ENCODE peak calls at places on chromosome 18, in five cellular contexts. L is fibroblast of lung, A is HCT116, Q is ovary, D is Peyer's patch. X is an unnamed sample. For H3K9me3, the result is how much of the 10 kb centered on the place peaks cover.

GRCh38 chr18:46161721-46162421 is 57.7 kb downstream of the HAUS1 start:
- DNase-seq in L (no peak), Q (no peak), D (no peak), A (no peak), X (no peak)

GRCh38 chr18:23553887-23554286 is 32.4 kb downstream of the NPC1 start:
- DNase-seq in D (no peak), L (no peak), Q (no peak), A (no peak), X (no peak)

GRCh38 chr18:27921904-27922541 is 254.9 kb downstream of the CDH2 start:
- DNase-seq in A (peak), Q (no peak), L (peak), D (no peak), X (peak)

GRCh38 chr18:77263471-77263774 is 13.8 kb downstream of the GALR1 start:
- DNase-seq in L (no peak), Q (no peak), A (no peak), D (no peak), X (no peak)

GRCh38 chr18:76131738-76132137 is 363.3 kb downstream of the ZNF516 start:
- DNase-seq in A (no peak), Q (no peak), D (no peak), L (peak), X (no peak)

GRCh38 chr18:43129946-43130523 is 14.6 kb upstream of the RIT2 start:
- DNase-seq in L (peak), A (no peak), Q (no peak), D (no peak), X (no peak)

GRCh38 chr18:76351961-76352581 is 143.0 kb downstream of the ZNF516 start:
- DNase-seq in L (peak), D (peak), Q (peak), A (no peak), X (no peak)

GRCh38 chr18:3664563-3665178 is 214.7 kb downstream of the TGIF1 start:
- DNase-seq in A (no peak), L (peak), D (no peak), Q (no peak), X (no peak)

GRCh38 chr18:58848685-58849084 is 16.0 kb upstream of the ZNF532 start:
- DNase-seq in Q (no peak), A (no peak), D (no peak), L (peak), X (no peak)

GRCh38 chr18:45825258-45825744 is at the start of gene SIGLEC15:
- DNase-seq in A (no peak), D (no peak), L (peak), Q (no peak), X (no peak)

GRCh38 chr18:8800876-8801262 is 95.5 kb downstream of the MTCL1 start:
- DNase-seq in A (no peak), D (no peak), L (no peak), Q (no peak), X (no peak)

GRCh38 chr18:66079401-66079800 is 328.6 kb downstream of the CDH7 start:
- DNase-seq in D (no peak), L (no peak), A (no peak), Q (no peak), X (no peak)

GRCh38 chr18:28458751-28459150 is 281.8 kb upstream of the CDH2 start:
- DNase-seq in D (no peak), Q (no peak), L (no peak), A (no peak), X (no peak)

GRCh38 chr18:7394041-7394440 is 163.2 kb downstream of the LRRC30 start:
- DNase-seq in D (no peak), A (no peak), Q (no peak), L (no peak), X (no peak)

GRCh38 chr18:24190590-24190989 is 51.7 kb downstream of the CABYR start:
- DNase-seq in A (no peak), L (peak), D (no peak), Q (no peak), X (no peak)

GRCh38 chr18:11955299-11956029 is 25.8 kb upstream of the IMPA2 start:
- DNase-seq in D (no peak), L (peak), A (no peak), Q (no peak), X (peak)

GRCh38 chr18:54787616-54788015 is 40.7 kb upstream of the RAB27B start:
- DNase-seq in L (peak), D (no peak), A (no peak), Q (no peak), X (no peak)

GRCh38 chr18:48790226-48790863 is 160.4 kb downstream of the SMAD7 start:
- DNase-seq in Q (peak), A (peak), L (no peak), D (peak), X (peak)

GRCh38 chr18:45137089-45137423 is 456.4 kb downstream of the SETBP1 start:
- DNase-seq in A (no peak), Q (no peak), D (no peak), L (no peak), X (no peak)

GRCh38 chr18:68494802-68495560 is 219.9 kb downstream of the TMX3 start:
- DNase-seq in D (no peak), Q (no peak), L (peak), A (no peak), X (no peak)

GRCh38 chr18:13112982-13113381 is 105.6 kb upstream of the LDLRAD4 start:
- DNase-seq in L (peak), D (peak), Q (no peak), A (peak), X (no peak)

GRCh38 chr18:63789327-63789726 is 14.1 kb downstream of the SERPINB7 start:
- DNase-seq in Q (no peak), L (no peak), D (no peak), A (no peak), X (no peak)

GRCh38 chr18:35264409-35264808 is 23.6 kb downstream of the ZNF397 start:
- DNase-seq in A (no peak), Q (no peak), D (no peak), L (no peak), X (no peak)

GRCh38 chr18:35267161-35267651 is 22.8 kb downstream of the ZSCAN30 start:
- DNase-seq in L (peak), Q (peak), A (no peak), D (peak), X (peak)

GRCh38 chr18:35267809-35268208 is 22.2 kb downstream of the ZSCAN30 start:
- DNase-seq in L (no peak), Q (peak), D (peak), A (no peak), X (peak)

GRCh38 chr18:35271656-35272055 is 18.4 kb downstream of the ZSCAN30 start:
- DNase-seq in L (no peak), Q (no peak), D (no peak), A (no peak), X (no peak)

DNA sequence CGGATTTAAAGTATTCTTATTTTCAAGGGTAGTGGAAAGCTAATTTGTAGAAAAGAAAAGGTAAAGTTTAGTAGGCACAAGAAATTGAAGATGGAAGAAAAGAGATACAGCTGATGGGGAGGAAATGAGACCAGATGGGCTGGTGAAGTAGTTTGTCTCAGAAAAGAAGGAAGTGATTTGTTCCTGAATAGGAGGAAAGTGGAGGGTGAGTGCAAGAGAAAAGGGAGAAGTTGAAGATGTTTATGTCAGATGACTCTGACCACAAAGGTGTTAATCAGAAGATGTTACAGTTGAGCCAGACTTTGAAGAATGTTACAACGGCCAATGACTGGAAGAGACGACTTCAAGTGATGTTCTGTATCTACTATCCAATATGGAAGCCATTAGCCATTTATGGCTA is 21.2 kb downstream of the ZSCAN30 start:
- DNase-seq in A (no peak), Q (no peak), L (no peak), D (no peak), X (no peak)
- H3K9me3 ChIP-seq in A (under half), Q (under half), L (under half), D (under half), X (under half)

DNA sequence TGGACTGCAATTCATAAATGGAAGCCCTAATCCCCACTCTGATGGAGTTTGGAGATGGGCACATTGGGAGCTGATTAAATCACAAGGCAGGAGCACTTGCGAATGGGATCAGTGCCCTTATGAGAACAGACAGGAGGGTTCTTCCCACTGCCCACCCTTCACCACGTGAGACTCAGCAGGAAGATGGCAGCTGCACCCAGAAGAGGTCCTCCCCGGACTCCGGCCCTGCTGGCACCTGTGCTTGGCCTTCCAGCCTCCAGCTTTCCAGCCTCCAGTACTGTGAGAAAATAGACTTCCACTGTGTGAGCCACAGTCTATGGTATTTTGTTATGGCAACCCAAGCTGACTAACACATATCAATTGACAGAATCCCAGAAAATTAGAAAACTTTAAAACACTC is 267.6 kb upstream of the SALL3 start:
- DNase-seq in L (no peak), A (no peak), Q (no peak), D (no peak), X (no peak)
- H3K9me3 ChIP-seq in L (under half), A (under half), Q (under half), D (under half), X (under half)

DNA sequence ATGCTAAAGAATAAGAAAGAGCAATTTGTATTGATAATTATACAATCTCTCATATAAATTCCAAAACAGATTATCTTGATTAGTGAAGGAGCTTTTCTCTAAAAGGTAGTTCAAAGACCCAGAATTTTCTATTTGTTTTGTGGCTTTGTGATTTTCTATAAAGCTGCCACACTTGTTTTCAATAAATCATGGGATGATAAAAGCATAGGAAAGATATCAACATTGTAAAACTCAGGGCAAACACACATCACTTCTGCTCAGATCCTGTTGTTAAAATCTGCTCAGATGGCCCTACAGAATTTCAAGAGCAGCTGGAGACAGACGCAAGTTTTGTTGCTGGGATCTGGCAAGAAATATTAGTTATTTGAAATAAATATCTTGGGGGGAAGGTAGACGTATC is 28.8 kb upstream of the CBLN2 start:
- DNase-seq in A (no peak), Q (no peak), L (no peak), D (no peak), X (no peak)
- H3K9me3 ChIP-seq in A (under half), Q (under half), L (under half), D (under half), X (under half)

DNA sequence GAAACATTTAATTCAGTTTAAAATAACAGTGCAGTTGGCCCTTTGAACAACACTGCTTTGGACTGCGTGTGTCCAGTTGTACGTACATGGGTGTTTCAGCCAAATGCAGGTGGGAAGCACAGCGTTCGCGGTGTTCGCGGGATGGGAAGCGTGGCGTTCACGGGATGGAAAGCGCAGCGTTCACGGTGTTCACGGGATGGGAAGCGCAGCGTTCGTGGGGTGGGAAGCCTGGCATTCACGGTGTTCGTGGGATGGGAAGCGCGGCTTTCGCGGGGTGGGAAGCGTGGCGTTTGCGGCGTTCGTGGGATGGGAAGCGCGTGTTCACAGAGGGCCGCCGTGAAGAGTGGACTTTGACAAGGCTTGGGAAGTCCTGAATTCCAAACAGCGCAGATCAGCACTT is 47.6 kb downstream of the CTDP1 start:
- DNase-seq in L (no peak), Q (no peak), D (no peak), A (no peak), X (no peak)
- H3K9me3 ChIP-seq in L (under half), Q (under half), D (under half), A (under half), X (under half)

GRCh38 chr18:80023173-80023572 is 11.1 kb upstream of the RBFA start:
- DNase-seq in D (no peak), A (peak), Q (no peak), L (no peak), X (no peak)

GRCh38 chr18:80026363-80026762 is 7.9 kb upstream of the RBFA start:
- DNase-seq in L (no peak), Q (no peak), A (no peak), D (no peak), X (no peak)

GRCh38 chr18:80022613-80023012 is 11.6 kb upstream of the RBFA start:
- DNase-seq in A (peak), D (no peak), Q (no peak), L (peak), X (no peak)
- H3K9me3 ChIP-seq in A (under half), D (half or more), Q (under half), L (under half), X (under half)

GRCh38 chr18:79729611-79730010 is 50.0 kb downstream of the CTDP1 start:
- DNase-seq in A (no peak), Q (no peak), L (no peak), D (no peak), X (no peak)
- H3K9me3 ChIP-seq in A (under half), Q (under half), L (under half), D (under half), X (under half)

DNA sequence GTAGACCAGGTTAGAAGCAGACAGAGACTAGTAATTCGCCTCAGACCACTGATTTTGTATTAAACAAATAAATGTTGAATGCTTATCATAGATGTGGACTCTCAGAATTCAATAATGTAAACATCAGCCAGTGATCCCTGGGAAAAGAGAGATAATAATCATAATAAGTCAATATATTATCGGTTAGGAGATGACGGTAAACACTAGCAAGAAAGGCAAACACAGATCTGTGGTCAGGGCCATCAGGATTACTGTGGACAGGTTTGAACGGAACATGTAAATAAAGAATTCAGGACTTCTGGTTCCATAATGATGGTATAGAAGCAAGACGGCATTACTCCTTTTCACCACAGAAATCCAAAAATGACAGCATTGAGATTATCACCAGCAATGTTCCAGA is 861.6 kb downstream of the CBLN2 start:
- DNase-seq in A (no peak), Q (no peak), L (peak), D (no peak), X (no peak)
- H3K9me3 ChIP-seq in A (under half), Q (under half), L (under half), D (under half), X (under half)

DNA sequence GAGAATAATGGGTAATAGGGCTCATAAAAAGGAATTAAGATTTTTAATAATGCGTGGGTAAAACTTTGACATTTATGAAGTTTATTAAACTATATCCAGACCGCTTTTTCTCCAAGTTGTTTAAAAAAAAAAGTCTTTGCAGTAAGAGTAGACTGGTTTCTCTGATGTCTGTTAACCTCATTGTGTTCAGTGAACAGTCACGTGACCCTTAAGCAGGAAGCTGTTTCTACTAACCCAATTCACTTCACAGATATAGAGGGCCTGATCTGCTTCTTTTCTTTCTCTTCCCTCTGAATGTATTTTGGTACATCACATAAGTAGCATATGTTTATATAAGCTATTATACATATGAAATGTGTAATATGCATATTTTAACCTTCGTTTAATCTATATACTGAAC is 1011.3 kb upstream of the CELF4 start:
- DNase-seq in D (no peak), A (no peak), Q (no peak), L (no peak), X (no peak)
- H3K9me3 ChIP-seq in D (under half), A (under half), Q (under half), L (under half), X (under half)

X was measured in aorta.